ENCODE peak calls at places on chromosomes 13 and 19, in ten cellular contexts. X is PC-3; B is activated naive CD8-positive, alpha-beta T cell treated with anti-CD3 and anti-CD28 coated beads, Interleukin-2, amount 10 ng/mL, durations not matched to agents 7 days and 5 days; O is right lobe of liver; I is CD4-positive, alpha-beta T cell; A is heart right ventricle; V is Panc1; D is omental fat pad; K is left colon; E is Right ventricle myocardium superior. G is an unnamed sample.

GRCh38 chr19:49912965-49913685 is 15.9 kb upstream of the ATF5 start:
- ATAC-seq in K (no peak), V (no peak), D (peak), X (no peak), I (no peak), A (no peak), O (no peak), B (no peak), E (no peak), G (peak)

GRCh38 chr13:20232556-20233277 is 598 bp upstream of the GJB6 start:
- ATAC-seq in A (peak), I (no peak), K (no peak), E (no peak), D (peak), V (peak), B (no peak), X (no peak), O (no peak), G (no peak)

GRCh38 chr13:113430378-113431110 is 22.7 kb downstream of the ADPRHL1 start:
- ATAC-seq in X (no peak), B (no peak), I (no peak), K (no peak), E (peak), V (no peak), O (no peak), A (peak), D (no peak), G (no peak)

GRCh38 chr13:97221491-97221890 is 642 bp upstream of the MBNL2 start:
- ATAC-seq in K (no peak), D (no peak), E (no peak), A (no peak), B (no peak), I (no peak), X (no peak), O (no peak), V (no peak), G (no peak)

GRCh38 chr13:98201178-98201577 is 24.1 kb upstream of the RNF113B start:
- ATAC-seq in A (no peak), I (no peak), B (no peak), E (no peak), X (no peak), D (no peak), K (no peak), V (no peak), O (no peak), G (no peak)

GRCh38 chr19:6608950-6609349 is 18.0 kb upstream of the CD70 start:
- ATAC-seq in O (no peak), B (no peak), X (no peak), A (no peak), V (no peak), I (no peak), E (no peak), D (no peak), K (no peak), G (no peak)

GRCh38 chr19:14058182-14059092 is 3.4 kb downstream of the PALM3 start:
- ATAC-seq in I (no peak), X (no peak), E (no peak), D (no peak), K (no peak), A (no peak), B (no peak), V (no peak), O (no peak), G (no peak)

GRCh38 chr13:90302113-90302512 is 1045.4 kb upstream of the MIR17HG start:
- ATAC-seq in D (peak), K (no peak), E (no peak), A (peak), X (peak), O (no peak), V (no peak), B (no peak), I (no peak), G (no peak)

GRCh38 chr19:11204943-11205349 is 7.6 kb upstream of the KANK2 start:
- ATAC-seq in X (no peak), I (no peak), D (no peak), K (no peak), B (no peak), E (no peak), A (no peak), V (no peak), O (peak), G (no peak)

GRCh38 chr19:8451885-8452284 is 7.1 kb downstream of the HNRNPM start:
- ATAC-seq in K (no peak), I (peak), O (peak), A (no peak), D (no peak), X (peak), E (no peak), B (no peak), V (peak), G (no peak)

GRCh38 chr13:84037937-84038464 is 155.7 kb upstream of the SLITRK1 start:
- ATAC-seq in O (no peak), E (no peak), I (no peak), B (peak), D (no peak), X (no peak), V (no peak), A (no peak), K (no peak), G (no peak)

G was measured in gastroesophageal sphincter.